ENCODE peak calls at places on chromosomes 3 and 15, in four cellular contexts. R, U, K and O are unnamed samples.

GRCh38 chr3:130711885-130712284 is 34.7 kb downstream of the PIK3R4 start:
- DNase-seq in R (no peak), U (no peak), K (no peak), O (no peak)

GRCh38 chr3:3636815-3637214 is 162.4 kb upstream of the LRRN1 start:
- DNase-seq in R (no peak), K (no peak), U (no peak), O (no peak)

GRCh38 chr15:85582719-85583089 is 202.3 kb downstream of the AKAP13 start:
- DNase-seq in R (peak), U (peak), K (peak), O (peak)

GRCh38 chr3:65448120-65448519 is 590.6 kb downstream of the MAGI1 start:
- DNase-seq in R (no peak), K (no peak), U (no peak), O (no peak)

GRCh38 chr3:112818289-112818688 is 28.4 kb downstream of the CD200R1L start:
- DNase-seq in K (no peak), R (no peak), U (no peak), O (no peak)

GRCh38 chr15:64151727-64152506 is at the start of gene SNX22:
- DNase-seq in K (peak), R (peak), U (peak), O (peak)

GRCh38 chr15:75712668-75713337 is at the start of gene CSPG4:
- DNase-seq in K (no peak), U (peak), R (peak), O (no peak)

GRCh38 chr3:139317660-139318430 is 26.0 kb upstream of the MRPS22 start:
- DNase-seq in R (no peak), K (no peak), U (no peak), O (no peak)

GRCh38 chr15:33344111-33344510 is 33.3 kb downstream of the RYR3 start:
- DNase-seq in R (no peak), K (no peak), U (no peak), O (no peak)

GRCh38 chr3:14528081-14528480 is 12.1 kb downstream of the GRIP2 start:
- DNase-seq in R (no peak), U (no peak), K (no peak), O (no peak)

GRCh38 chr3:150599611-150600297 is 3.4 kb upstream of the SELENOT start:
- DNase-seq in R (no peak), U (no peak), K (peak), O (peak)

GRCh38 chr3:72336114-72336651 is 512.1 kb downstream of the SHQ1 start:
- DNase-seq in U (no peak), R (no peak), K (no peak), O (no peak)

GRCh38 chr3:156389151-156389760 is 165.7 kb downstream of the SSR3 start:
- DNase-seq in U (peak), R (no peak), K (no peak), O (no peak)

GRCh38 chr3:30156586-30157498 is 449.6 kb upstream of the TGFBR2 start:
- DNase-seq in K (no peak), R (no peak), U (no peak), O (no peak)

GRCh38 chr3:108441528-108441927 is 68.9 kb downstream of the MYH15 start:
- DNase-seq in R (no peak), K (no peak), U (no peak), O (no peak)

GRCh38 chr3:108438542-108438941 is 71.9 kb downstream of the MYH15 start:
- DNase-seq in K (no peak), U (no peak), R (no peak), O (no peak)

GRCh38 chr3:108433928-108434327 is 76.5 kb downstream of the MYH15 start:
- DNase-seq in R (no peak), U (no peak), K (no peak), O (no peak)

GRCh38 chr3:108441081-108441507 is 69.3 kb downstream of the MYH15 start:
- DNase-seq in R (no peak), K (no peak), U (no peak), O (no peak)

DNA sequence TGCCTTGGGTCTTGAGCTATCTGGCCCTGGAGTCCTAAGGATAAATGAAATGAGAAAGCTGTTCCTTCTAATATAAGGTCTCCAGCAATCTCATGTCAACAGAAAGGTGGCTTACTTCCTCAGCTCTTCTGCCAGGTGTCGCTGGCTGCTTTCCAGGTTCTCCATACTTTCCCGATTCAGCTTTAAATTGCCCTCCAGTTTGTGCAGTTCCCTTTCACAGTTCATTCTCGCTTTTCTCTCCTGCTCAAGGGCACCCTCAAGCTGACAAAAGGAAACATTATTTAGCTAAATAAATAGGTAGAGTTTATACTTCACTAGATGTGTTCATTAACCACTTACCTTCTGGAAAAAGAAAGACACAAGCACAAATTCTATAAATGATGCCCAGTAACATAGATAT is 73.0 kb downstream of the MYH15 start:
- DNase-seq in U (no peak), R (peak), K (no peak), O (no peak)
- TF ChIP-seq CTCF in U (no peak), R (peak), K (no peak), O (no peak)

GRCh38 chr3:159825216-159825854 is 163.3 kb upstream of the IL12A start:
- DNase-seq in K (no peak), R (no peak), U (no peak), O (no peak)
- TF ChIP-seq CTCF in K (no peak), R (no peak), U (no peak), O (no peak)

GRCh38 chr3:94098487-94098886 is 35.6 kb downstream of the NSUN3 start:
- DNase-seq in U (no peak), R (no peak), K (no peak), O (no peak)
- TF ChIP-seq CTCF in U (no peak), R (no peak), K (no peak), O (no peak)

GRCh38 chr3:107983247-107983646 is 107.6 kb downstream of the CD47 start:
- DNase-seq in U (no peak), R (no peak), K (no peak), O (no peak)
- TF ChIP-seq CTCF in U (no peak), R (no peak), K (no peak), O (no peak)

GRCh38 chr3:15812183-15812582 is 14.4 kb upstream of the ANKRD28 start:
- DNase-seq in U (no peak), R (no peak), K (peak), O (peak)

GRCh38 chr3:15819576-15819975 is 21.8 kb upstream of the ANKRD28 start:
- DNase-seq in U (no peak), R (no peak), K (no peak), O (no peak)

GRCh38 chr3:15819043-15819442 is 21.3 kb upstream of the ANKRD28 start:
- DNase-seq in K (no peak), R (no peak), U (no peak), O (no peak)

GRCh38 chr3:15810702-15811101 is 12.9 kb upstream of the ANKRD28 start:
- DNase-seq in K (no peak), U (no peak), R (no peak), O (no peak)

DNA sequence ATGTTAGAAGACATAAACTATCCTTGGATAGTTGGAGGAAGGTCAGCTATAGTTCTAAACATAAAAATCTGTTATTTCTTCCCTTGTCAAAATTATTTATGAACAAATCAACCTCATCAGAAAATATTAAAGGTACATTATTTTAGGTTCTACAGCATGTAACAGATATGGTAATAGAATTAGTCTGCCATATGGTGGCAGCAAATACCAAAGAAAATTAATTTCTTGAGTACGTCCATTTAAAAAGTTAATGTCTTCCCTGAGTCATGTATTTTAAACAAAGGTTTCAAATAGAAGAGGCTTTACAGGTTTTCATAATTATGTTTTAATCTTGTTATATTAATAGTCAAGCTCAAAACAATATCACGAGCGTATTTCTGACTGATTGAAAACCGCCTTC is 17.9 kb upstream of the ANKRD28 start:
- DNase-seq in K (peak), U (no peak), R (no peak), O (peak)
- TF ChIP-seq CTCF in K (peak), U (peak), R (peak), O (peak)

GRCh38 chr15:57352535-57353316 is 23.6 kb upstream of the CGNL1 start:
- DNase-seq in R (no peak), K (no peak), U (no peak), O (no peak)

GRCh38 chr15:57344282-57344681 is 32.0 kb upstream of the CGNL1 start:
- DNase-seq in U (no peak), R (no peak), K (no peak), O (no peak)

GRCh38 chr15:57345584-57345983 is 30.7 kb upstream of the CGNL1 start:
- DNase-seq in K (no peak), R (no peak), U (no peak), O (no peak)

GRCh38 chr15:57343526-57343925 is 32.8 kb upstream of the CGNL1 start:
- DNase-seq in U (no peak), R (no peak), K (no peak), O (no peak)

GRCh38 chr15:57348081-57348480 is 28.2 kb upstream of the CGNL1 start:
- DNase-seq in U (no peak), K (no peak), R (no peak), O (no peak)
- TF ChIP-seq CTCF in U (no peak), K (no peak), R (no peak), O (no peak)

GRCh38 chr3:123635220-123635619 is 50.4 kb upstream of the HACD2 start:
- DNase-seq in R (no peak), K (no peak), U (no peak), O (no peak)
- TF ChIP-seq CTCF in R (no peak), K (no peak), U (no peak), O (no peak)

DNA sequence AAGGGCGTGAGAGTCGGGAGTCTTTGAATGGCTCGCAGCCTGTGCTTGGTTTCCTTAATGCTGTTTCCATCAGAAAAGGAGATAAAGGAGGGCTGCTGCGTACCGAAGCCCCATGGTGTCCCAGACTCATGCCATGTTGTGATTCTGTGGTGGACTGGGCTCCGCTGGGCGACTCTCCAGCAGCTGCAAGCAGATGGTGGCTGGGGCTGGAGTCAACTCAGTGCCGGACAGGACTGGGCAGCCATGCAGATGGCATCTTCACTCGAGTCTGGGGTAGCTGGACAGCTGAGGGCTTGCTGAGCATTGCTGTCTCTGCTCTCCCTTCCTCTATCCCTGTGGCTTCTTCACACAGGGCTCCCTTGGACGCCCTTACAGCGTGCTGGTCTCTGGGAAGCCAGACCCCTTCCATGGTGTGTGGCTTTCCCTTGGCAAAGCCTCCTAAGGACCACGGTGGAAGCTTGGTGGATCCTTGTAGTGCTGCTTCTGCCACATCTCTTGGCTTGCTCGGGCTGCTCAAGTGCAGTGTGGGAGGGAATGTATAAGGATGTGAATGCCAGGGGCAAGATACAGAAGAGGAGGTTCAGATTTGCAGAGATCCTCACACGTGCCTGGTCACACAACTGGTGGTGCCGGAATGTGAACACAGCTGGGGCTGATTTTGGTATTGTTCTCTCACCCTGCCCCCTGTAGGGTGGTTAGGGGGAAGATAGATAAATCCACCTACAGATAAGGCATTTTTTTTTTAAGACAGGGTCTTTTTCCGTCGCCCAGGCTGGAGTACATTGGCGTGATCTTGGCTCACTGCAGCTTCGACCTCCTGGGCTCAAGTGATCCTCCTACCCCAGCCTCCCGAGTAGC is 9.0 kb downstream of the NIPA1 start:
- DNase-seq in U (no peak), K (no peak), R (no peak), O (no peak)
- TF ChIP-seq CTCF in U (no peak), K (no peak), R (no peak), O (peak)

GRCh38 chr3:50222169-50222528 is 13.9 kb upstream of the GNAI2 start:
- DNase-seq in U (no peak), K (no peak), R (no peak), O (no peak)

GRCh38 chr3:50220109-50220508 is 15.0 kb downstream of the SLC38A3 start:
- DNase-seq in U (no peak), K (no peak), R (no peak), O (no peak)

GRCh38 chr3:50219285-50219684 is 14.2 kb downstream of the SLC38A3 start:
- DNase-seq in K (no peak), R (no peak), U (no peak), O (no peak)

GRCh38 chr3:50221051-50221412 is 15.0 kb upstream of the GNAI2 start:
- DNase-seq in U (no peak), R (no peak), K (no peak), O (no peak)

DNA sequence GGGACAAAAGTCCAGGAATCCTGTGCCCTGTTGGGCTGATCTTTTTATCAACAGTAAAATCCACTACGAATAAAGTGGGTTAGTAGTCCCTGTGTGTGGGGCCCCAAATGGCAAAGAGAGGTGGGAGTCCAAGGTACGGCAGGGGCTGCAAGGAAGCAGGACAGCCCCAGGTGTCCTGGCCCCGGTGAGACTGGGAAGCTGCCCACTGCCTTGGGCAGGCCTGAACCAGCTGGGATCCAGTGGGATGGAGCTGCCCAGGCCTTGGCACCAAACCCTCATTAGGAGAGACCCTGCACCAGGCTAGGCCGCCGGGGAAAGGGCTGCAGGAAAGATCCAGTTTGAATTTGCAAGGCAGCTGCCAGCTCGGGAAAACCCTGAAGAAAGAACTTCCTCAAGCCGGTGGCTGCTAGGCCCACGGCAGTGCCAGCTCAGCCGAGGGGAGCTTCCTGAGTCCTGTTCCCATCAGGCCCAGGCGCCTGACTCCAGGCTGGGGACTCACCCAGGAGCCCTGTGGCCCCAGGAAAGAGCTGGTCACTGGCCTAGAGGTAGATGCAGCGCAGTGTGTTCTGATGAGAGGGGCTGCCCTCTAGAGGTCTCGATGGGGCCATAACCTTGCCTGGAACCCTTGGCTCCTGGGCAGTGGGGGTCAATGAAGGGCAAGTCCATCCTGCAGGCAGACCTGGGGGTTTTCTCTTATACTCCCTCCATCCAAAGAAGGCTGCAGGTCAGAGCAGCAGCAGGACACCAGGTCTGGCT is 14.4 kb upstream of the GNAI2 start:
- DNase-seq in R (no peak), K (no peak), U (no peak), O (no peak)
- TF ChIP-seq CTCF in R (no peak), K (no peak), U (no peak), O (peak)